ENCODE peak calls at places on chromosomes 6 and 20, in nine cellular contexts. One of them, this sample, is unnamed.

GRCh38 chr6:148760568-148761531 is 14.0 kb downstream of the UST start:
- DNase-seq in activated T-helper 1 cell treated with Interleukin-2 at 50 U/mL for 16 hours: peak
- DNase-seq in activated T-cell treated with anti-CD3 and anti-CD28 coated beads, Interleukin-2, amount 50 U/mL, for 72 hours: peak
- DNase-seq in lung: peak
- DNase-seq in RWPE1: no peak
- DNase-seq in RKO: no peak
- DNase-seq in cardiac muscle cell: peak
- DNase-seq in body of pancreas: no peak
- DNase-seq in mesendoderm: peak
- DNase-seq in this sample: peak

GRCh38 chr6:133130863-133131262 is 110.3 kb upstream of the EYA4 start:
- DNase-seq in activated T-helper 1 cell treated with Interleukin-2 at 50 U/mL for 16 hours: no peak
- DNase-seq in activated T-cell treated with anti-CD3 and anti-CD28 coated beads, Interleukin-2, amount 50 U/mL, for 72 hours: no peak
- DNase-seq in lung: peak
- DNase-seq in RWPE1: peak
- DNase-seq in RKO: no peak
- DNase-seq in cardiac muscle cell: peak
- DNase-seq in body of pancreas: peak
- DNase-seq in mesendoderm: peak
- DNase-seq in this sample: no peak

GRCh38 chr6:41785689-41786450 is 1.6 kb upstream of the TOMM6 start:
- DNase-seq in activated T-helper 1 cell treated with Interleukin-2 at 50 U/mL for 16 hours: no peak
- DNase-seq in activated T-cell treated with anti-CD3 and anti-CD28 coated beads, Interleukin-2, amount 50 U/mL, for 72 hours: peak
- DNase-seq in lung: no peak
- DNase-seq in RWPE1: no peak
- DNase-seq in RKO: peak
- DNase-seq in cardiac muscle cell: peak
- DNase-seq in body of pancreas: no peak
- DNase-seq in mesendoderm: peak
- DNase-seq in this sample: no peak

GRCh38 chr6:132136976-132137375 is 185.8 kb upstream of the CCN2 start:
- DNase-seq in activated T-helper 1 cell treated with Interleukin-2 at 50 U/mL for 16 hours: no peak
- DNase-seq in activated T-cell treated with anti-CD3 and anti-CD28 coated beads, Interleukin-2, amount 50 U/mL, for 72 hours: no peak
- DNase-seq in lung: no peak
- DNase-seq in RWPE1: no peak
- DNase-seq in RKO: no peak
- DNase-seq in cardiac muscle cell: peak
- DNase-seq in body of pancreas: no peak
- DNase-seq in mesendoderm: no peak
- DNase-seq in this sample: no peak

GRCh38 chr6:166365806-166366205 is 16.9 kb downstream of the MPC1 start:
- DNase-seq in activated T-helper 1 cell treated with Interleukin-2 at 50 U/mL for 16 hours: no peak
- DNase-seq in activated T-cell treated with anti-CD3 and anti-CD28 coated beads, Interleukin-2, amount 50 U/mL, for 72 hours: no peak
- DNase-seq in lung: no peak
- DNase-seq in RWPE1: no peak
- DNase-seq in RKO: no peak
- DNase-seq in cardiac muscle cell: no peak
- DNase-seq in body of pancreas: no peak
- DNase-seq in mesendoderm: peak
- DNase-seq in this sample: no peak

GRCh38 chr6:30508890-30509736 is 19.8 kb downstream of the HLA-E start:
- DNase-seq in activated T-helper 1 cell treated with Interleukin-2 at 50 U/mL for 16 hours: no peak
- DNase-seq in activated T-cell treated with anti-CD3 and anti-CD28 coated beads, Interleukin-2, amount 50 U/mL, for 72 hours: no peak
- DNase-seq in lung: no peak
- DNase-seq in RWPE1: no peak
- DNase-seq in RKO: no peak
- DNase-seq in cardiac muscle cell: peak
- DNase-seq in body of pancreas: no peak
- DNase-seq in mesendoderm: no peak
- DNase-seq in this sample: no peak

GRCh38 chr6:17629824-17630510 is 29.9 kb downstream of the FAM8A1 start:
- DNase-seq in activated T-helper 1 cell treated with Interleukin-2 at 50 U/mL for 16 hours: no peak
- DNase-seq in activated T-cell treated with anti-CD3 and anti-CD28 coated beads, Interleukin-2, amount 50 U/mL, for 72 hours: no peak
- DNase-seq in lung: no peak
- DNase-seq in RWPE1: no peak
- DNase-seq in RKO: no peak
- DNase-seq in cardiac muscle cell: no peak
- DNase-seq in body of pancreas: no peak
- DNase-seq in mesendoderm: no peak
- DNase-seq in this sample: no peak

GRCh38 chr6:164741938-164742451 is 567.4 kb downstream of the C6orf118 start:
- DNase-seq in activated T-helper 1 cell treated with Interleukin-2 at 50 U/mL for 16 hours: no peak
- DNase-seq in activated T-cell treated with anti-CD3 and anti-CD28 coated beads, Interleukin-2, amount 50 U/mL, for 72 hours: no peak
- DNase-seq in lung: no peak
- DNase-seq in RWPE1: no peak
- DNase-seq in RKO: no peak
- DNase-seq in cardiac muscle cell: no peak
- DNase-seq in body of pancreas: no peak
- DNase-seq in mesendoderm: no peak
- DNase-seq in this sample: no peak

GRCh38 chr20:46169245-46170171 is 51.4 kb downstream of the CD40 start:
- DNase-seq in activated T-helper 1 cell treated with Interleukin-2 at 50 U/mL for 16 hours: no peak
- DNase-seq in activated T-cell treated with anti-CD3 and anti-CD28 coated beads, Interleukin-2, amount 50 U/mL, for 72 hours: no peak
- DNase-seq in lung: no peak
- DNase-seq in RWPE1: no peak
- DNase-seq in RKO: no peak
- DNase-seq in cardiac muscle cell: no peak
- DNase-seq in body of pancreas: no peak
- DNase-seq in mesendoderm: no peak
- DNase-seq in this sample: no peak

GRCh38 chr6:42271834-42272805 is 54.5 kb upstream of the MRPS10 start:
- DNase-seq in activated T-helper 1 cell treated with Interleukin-2 at 50 U/mL for 16 hours: no peak
- DNase-seq in activated T-cell treated with anti-CD3 and anti-CD28 coated beads, Interleukin-2, amount 50 U/mL, for 72 hours: no peak
- DNase-seq in lung: no peak
- DNase-seq in RWPE1: no peak
- DNase-seq in RKO: no peak
- DNase-seq in cardiac muscle cell: no peak
- DNase-seq in body of pancreas: no peak
- DNase-seq in mesendoderm: no peak
- DNase-seq in this sample: no peak